ENCODE peak calls at places on chromosomes 16 and 17, in four cellular contexts. H, I, K and Y are unnamed samples.

GRCh38 chr16:67169642-67170167 is 633 bp upstream of the NOL3 start:
- DNase-seq in H (no peak), I (peak), K (peak), Y (no peak)

GRCh38 chr16:82755570-82756282 is 129.0 kb downstream of the CDH13 start:
- DNase-seq in H (no peak), I (no peak), K (peak), Y (no peak)

GRCh38 chr17:13597723-13598347 is 3.9 kb downstream of the HS3ST3A1 start:
- DNase-seq in H (no peak), I (peak), K (peak), Y (no peak)

GRCh38 chr17:68640601-68641000 is 39.4 kb upstream of the FAM20A start:
- DNase-seq in H (no peak), I (no peak), K (no peak), Y (no peak)

GRCh38 chr17:54992797-54993639 is 24.5 kb downstream of the STXBP4 start:
- DNase-seq in H (no peak), I (no peak), K (peak), Y (no peak)

GRCh38 chr17:60165976-60166375 is 16.2 kb downstream of the CA4 start:
- DNase-seq in H (no peak), I (peak), K (no peak), Y (no peak)

GRCh38 chr17:4519361-4519788 is 20.7 kb downstream of the SPNS2 start:
- DNase-seq in H (no peak), I (no peak), K (peak), Y (no peak)

GRCh38 chr17:7650509-7651096 is at the start of gene ATP1B2:
- DNase-seq in H (peak), I (peak), K (peak), Y (peak)

GRCh38 chr16:8464979-8465378 is 125.3 kb downstream of the TMEM114 start:
- DNase-seq in H (no peak), I (no peak), K (no peak), Y (no peak)

GRCh38 chr16:3021449-3022207 is 1.5 kb downstream of the TNFRSF12A start:
- DNase-seq in H (peak), I (peak), K (peak), Y (peak)

GRCh38 chr17:27563532-27563931 is 67.5 kb upstream of the LGALS9 start:
- DNase-seq in H (no peak), I (no peak), K (no peak), Y (no peak)

GRCh38 chr17:76994237-76994637 is 126.0 kb downstream of the MGAT5B start:
- DNase-seq in H (no peak), I (no peak), K (no peak), Y (no peak)

GRCh38 chr17:39132192-39132600 is 19.2 kb downstream of the PLXDC1 start:
- DNase-seq in H (no peak), I (no peak), K (peak), Y (no peak)

GRCh38 chr17:72119963-72120877 is 600 bp upstream of the SOX9 start:
- DNase-seq in H (no peak), I (no peak), K (peak), Y (no peak)

GRCh38 chr17:66533572-66533971 is 231.2 kb downstream of the PRKCA start:
- DNase-seq in H (no peak), I (no peak), K (peak), Y (no peak)

GRCh38 chr16:66052745-66053144 is 313.7 kb upstream of the CDH5 start:
- DNase-seq in H (no peak), I (no peak), K (no peak), Y (no peak)

GRCh38 chr17:37392024-37392590 is 14.5 kb downstream of the ACACA start:
- DNase-seq in H (no peak), I (no peak), K (no peak), Y (no peak)

GRCh38 chr17:4892499-4893221 is 6.7 kb upstream of the C17orf107 start:
- DNase-seq in H (no peak), I (no peak), K (peak), Y (no peak)

GRCh38 chr16:89965447-89966225 is 17.1 kb downstream of the DEF8 start:
- DNase-seq in H (no peak), I (no peak), K (no peak), Y (no peak)

GRCh38 chr17:40358323-40359038 is 6.1 kb downstream of the GJD3 start:
- DNase-seq in H (peak), I (peak), K (peak), Y (peak)

GRCh38 chr17:1713878-1714487 is 3.8 kb upstream of the TLCD2 start:
- DNase-seq in H (no peak), I (no peak), K (peak), Y (no peak)

GRCh38 chr17:17934214-17934613 is 38.0 kb downstream of the TOM1L2 start:
- DNase-seq in H (no peak), I (no peak), K (no peak), Y (no peak)

GRCh38 chr17:2179615-2180295 is 123.8 kb downstream of the SMG6 start:
- DNase-seq in H (no peak), I (no peak), K (no peak), Y (no peak)

GRCh38 chr16:49236216-49236615 is 45.4 kb downstream of the CBLN1 start:
- DNase-seq in H (no peak), I (no peak), K (no peak), Y (no peak)

GRCh38 chr16:85321856-85322271 is 209.6 kb upstream of the CIBAR2 start:
- DNase-seq in H (no peak), I (no peak), K (no peak), Y (no peak)